ENCODE peak calls at places on chromosomes 7 and 10, in five cellular contexts. Y is GM12892, C is SK-N-SH, P is GM12878, A is K562. Q is an unnamed sample.

GRCh38 chr10:105464961-105465360 is 823.9 kb downstream of the SORCS3 start:
- DNase-seq in Y (no peak), C (no peak), P (no peak), A (no peak), Q (no peak)

GRCh38 chr10:29689001-29689400 is 54.2 kb upstream of the SVIL start:
- DNase-seq in Y (no peak), C (no peak), P (no peak), A (no peak), Q (no peak)

GRCh38 chr7:106294334-106294733 is 9.6 kb upstream of the NAMPT start:
- DNase-seq in Y (no peak), C (no peak), P (no peak), A (no peak), Q (no peak)

GRCh38 chr10:109978481-109978880 is 29.3 kb upstream of the ADD3 start:
- DNase-seq in Y (no peak), C (no peak), P (no peak), A (peak), Q (no peak)

GRCh38 chr10:6894405-6894804 is 314.3 kb upstream of the PRKCQ start:
- DNase-seq in Y (no peak), C (no peak), P (no peak), A (no peak), Q (no peak)

GRCh38 chr7:17320102-17320497 is 21.6 kb downstream of the AHR start:
- DNase-seq in Y (no peak), C (no peak), P (no peak), A (no peak), Q (no peak)

GRCh38 chr10:4763960-4764428 is 62.0 kb upstream of the AKR1E2 start:
- DNase-seq in Y (no peak), C (no peak), P (no peak), A (no peak), Q (no peak)

GRCh38 chr7:55250313-55250712 is 114.8 kb upstream of the LANCL2 start:
- DNase-seq in Y (no peak), C (peak), P (no peak), A (peak), Q (no peak)

GRCh38 chr7:75737856-75738603 is 711 bp downstream of the HIP1 start:
- DNase-seq in Y (no peak), C (peak), P (no peak), A (no peak), Q (no peak)

GRCh38 chr10:100817268-100817839 is 72.0 kb downstream of the PAX2 start:
- DNase-seq in Y (no peak), C (no peak), P (no peak), A (peak), Q (no peak)

GRCh38 chr7:94303736-94304135 is 91.0 kb upstream of the COL1A2 start:
- DNase-seq in Y (no peak), C (no peak), P (no peak), A (peak), Q (no peak)

GRCh38 chr7:74033372-74034311 is 5.7 kb downstream of the ELN start:
- DNase-seq in Y (no peak), C (peak), P (no peak), A (peak), Q (no peak)

GRCh38 chr7:33854951-33855350 is 50.4 kb upstream of the BMPER start:
- DNase-seq in Y (no peak), C (no peak), P (no peak), A (no peak), Q (no peak)

GRCh38 chr7:100064162-100064561 is 14.6 kb downstream of the ZSCAN21 start:
- DNase-seq in Y (no peak), C (no peak), P (no peak), A (peak), Q (no peak)

GRCh38 chr10:132539894-132540293 is 2.3 kb downstream of the INPP5A start:
- DNase-seq in Y (no peak), C (no peak), P (no peak), A (no peak), Q (no peak)

GRCh38 chr10:31749981-31750850 is 178.4 kb downstream of the ARHGAP12 start:
- DNase-seq in Y (no peak), C (peak), P (no peak), A (no peak), Q (no peak)

GRCh38 chr10:119420950-119421875 is 121.3 kb downstream of the RGS10 start:
- DNase-seq in Y (no peak), C (no peak), P (no peak), A (no peak), Q (no peak)

GRCh38 chr10:48814933-48815332 is 124.7 kb downstream of the LRRC18 start:
- DNase-seq in Y (no peak), C (no peak), P (no peak), A (no peak), Q (no peak)

GRCh38 chr10:59807629-59808620 is 54.7 kb upstream of the MRLN start:
- DNase-seq in Y (no peak), C (no peak), P (no peak), A (no peak), Q (no peak)

GRCh38 chr7:102046373-102047117 is 229.1 kb downstream of the CUX1 start:
- DNase-seq in Y (no peak), C (no peak), P (no peak), A (no peak), Q (no peak)

GRCh38 chr10:100631192-100631591 is 95.4 kb downstream of the HIF1AN start:
- DNase-seq in Y (no peak), C (no peak), P (no peak), A (peak), Q (no peak)

GRCh38 chr7:158407581-158408331 is 179.9 kb downstream of the PTPRN2 start:
- DNase-seq in Y (no peak), C (peak), P (no peak), A (peak), Q (no peak)

GRCh38 chr10:88926484-88927249 is 25.9 kb downstream of the ACTA2 start:
- DNase-seq in Y (no peak), C (no peak), P (no peak), A (no peak), Q (no peak)

GRCh38 chr7:101402081-101402779 is 39.6 kb downstream of the COL26A1 start:
- DNase-seq in Y (no peak), C (peak), P (no peak), A (no peak), Q (no peak)

GRCh38 chr10:19014034-19014433 is 34.6 kb upstream of the MALRD1 start:
- DNase-seq in Y (no peak), C (no peak), P (no peak), A (no peak), Q (no peak)

GRCh38 chr7:139321071-139321745 is 19.9 kb upstream of the FMC1 start:
- DNase-seq in Y (no peak), C (no peak), P (no peak), A (peak), Q (no peak)

GRCh38 chr7:44811093-44811492 is 14.6 kb downstream of the PPIA start:
- DNase-seq in Y (no peak), C (no peak), P (no peak), A (no peak), Q (no peak)

GRCh38 chr10:30931094-30931493 is 100.6 kb downstream of the ZNF438 start:
- DNase-seq in Y (no peak), C (no peak), P (no peak), A (no peak), Q (no peak)

GRCh38 chr7:2710901-2711551 is 23.0 kb downstream of the AMZ1 start:
- DNase-seq in Y (no peak), C (no peak), P (peak), A (peak), Q (no peak)

GRCh38 chr10:30098624-30099023 is 39.2 kb upstream of the JCAD start:
- DNase-seq in Y (no peak), C (no peak), P (no peak), A (no peak), Q (no peak)

GRCh38 chr10:11586170-11586569 is 25.3 kb downstream of the USP6NL start:
- DNase-seq in Y (no peak), C (no peak), P (no peak), A (no peak), Q (no peak)

GRCh38 chr7:142587578-142588191 is 161.6 kb upstream of the PRSS1 start:
- DNase-seq in Y (no peak), C (peak), P (peak), A (peak), Q (peak)

GRCh38 chr7:27201231-27202017 is 1.5 kb upstream of the HOXA13 start:
- DNase-seq in Y (no peak), C (no peak), P (no peak), A (no peak), Q (no peak)
- TF ChIP-seq TAF1 in Y (no peak), C (no peak), P (no peak), A (no peak), Q (no peak)

DNA sequence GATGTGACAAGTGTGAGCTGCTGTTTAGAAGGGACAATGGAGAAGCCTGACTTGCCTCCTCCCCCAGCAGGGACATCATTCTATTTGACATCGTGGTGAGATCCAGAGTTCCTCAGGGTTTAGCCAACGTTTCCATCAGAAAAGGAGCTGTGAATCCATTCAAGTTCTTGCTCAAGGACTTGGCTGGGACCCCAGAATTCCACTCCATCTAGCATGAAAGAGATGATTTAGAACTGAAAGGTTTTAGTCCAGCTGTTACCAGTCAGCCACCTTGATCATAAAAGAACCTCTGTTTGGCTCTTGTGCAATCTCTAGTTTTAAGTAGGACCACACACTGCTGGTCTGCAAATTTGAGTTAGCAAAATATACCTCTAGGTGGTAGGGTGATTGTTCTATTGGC is 337.6 kb downstream of the FRMD4A start:
- DNase-seq in Y (no peak), C (no peak), P (no peak), A (no peak), Q (no peak)
- TF ChIP-seq POLR2AphosphoS5 in Y (no peak), C (no peak), P (no peak), A (no peak), Q (no peak)

GRCh38 chr10:102967123-102967522 is 49.0 kb downstream of the CNNM2 start:
- DNase-seq in Y (no peak), C (no peak), P (no peak), A (no peak), Q (no peak)
- TF ChIP-seq TAF1 in Y (no peak), C (no peak), P (no peak), A (no peak), Q (no peak)

DNA sequence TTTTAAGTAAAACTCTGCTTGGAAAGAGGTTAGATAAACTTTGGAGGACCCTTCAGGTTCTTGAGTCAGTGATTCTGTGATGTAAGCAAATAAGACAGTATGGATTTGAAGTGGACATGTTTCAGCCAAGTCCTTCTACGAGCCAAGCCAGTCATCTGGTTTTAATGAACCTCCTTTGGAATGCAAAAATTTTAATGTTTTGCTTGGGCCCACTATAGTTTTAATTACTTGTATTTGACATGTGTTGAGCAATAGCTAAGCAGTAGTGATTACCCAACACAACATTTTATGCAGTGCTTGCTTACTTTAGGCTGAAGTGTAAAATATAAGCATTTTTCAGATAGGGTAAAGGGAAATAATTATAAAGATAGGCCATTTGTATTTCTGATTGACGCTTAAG is 296.3 kb upstream of the SEMA3D start:
- DNase-seq in Y (no peak), C (no peak), P (no peak), A (no peak), Q (no peak)
- TF ChIP-seq POLR2AphosphoS5 in Y (no peak), C (peak), P (no peak), A (no peak), Q (no peak)

DNA sequence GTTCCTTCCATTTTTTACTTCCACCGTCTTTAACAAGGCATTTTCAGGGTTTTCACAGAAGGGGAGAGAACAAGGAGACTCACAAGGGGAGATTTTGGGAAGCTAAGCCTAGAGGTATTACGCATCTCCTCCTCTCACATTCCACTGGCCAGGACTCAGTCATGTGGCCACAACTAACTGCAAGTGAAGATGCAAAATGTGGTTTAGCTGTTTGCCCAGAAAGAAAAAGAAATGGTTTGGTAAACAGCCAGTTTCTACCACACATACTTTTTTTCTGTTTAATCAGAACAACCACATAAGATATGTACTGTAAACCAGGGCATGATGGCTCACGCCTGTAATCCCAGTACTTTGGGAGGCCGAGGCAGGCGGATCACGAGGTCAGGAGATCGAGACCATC is 21.4 kb upstream of the HELLS start:
- DNase-seq in Y (no peak), C (no peak), P (no peak), A (no peak), Q (no peak)
- TF ChIP-seq TAF1 in Y (no peak), C (no peak), P (no peak), A (no peak), Q (no peak)

DNA sequence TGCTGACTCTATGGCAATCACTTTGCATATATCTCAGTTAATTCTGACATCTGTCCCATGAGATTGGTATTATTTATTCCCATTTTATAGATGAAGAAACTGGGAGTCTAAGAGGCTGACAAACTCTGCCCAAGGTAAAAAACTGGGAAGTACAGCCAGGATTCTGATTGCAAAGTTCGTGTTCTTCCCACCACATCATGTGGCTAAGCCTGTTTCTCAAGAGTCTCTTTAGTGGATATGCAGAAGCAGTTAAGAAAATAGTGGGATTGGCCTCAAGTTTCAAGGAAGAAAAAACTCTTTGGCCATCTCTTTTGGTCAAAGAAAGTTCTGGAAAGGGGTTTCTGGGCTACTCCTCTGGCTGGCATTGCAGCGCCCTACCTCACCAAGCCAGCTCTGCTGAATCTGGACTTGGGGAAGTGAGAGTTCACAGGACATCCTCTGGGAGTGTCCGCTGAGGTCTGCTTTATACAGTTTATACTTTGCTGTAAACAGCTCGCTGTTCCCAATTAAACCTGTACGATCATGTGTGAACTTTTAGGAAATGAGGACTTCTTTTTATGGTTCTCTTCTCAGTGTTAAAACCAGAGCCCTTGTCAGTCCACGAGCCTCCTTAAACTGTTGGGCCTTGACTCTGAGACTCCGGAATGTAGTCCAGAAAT is 12.2 kb upstream of the BMPR1A start:
- DNase-seq in Y (no peak), C (no peak), P (no peak), A (no peak), Q (no peak)
- TF ChIP-seq POLR2AphosphoS5 in Y (no peak), C (no peak), P (no peak), A (no peak), Q (no peak)

DNA sequence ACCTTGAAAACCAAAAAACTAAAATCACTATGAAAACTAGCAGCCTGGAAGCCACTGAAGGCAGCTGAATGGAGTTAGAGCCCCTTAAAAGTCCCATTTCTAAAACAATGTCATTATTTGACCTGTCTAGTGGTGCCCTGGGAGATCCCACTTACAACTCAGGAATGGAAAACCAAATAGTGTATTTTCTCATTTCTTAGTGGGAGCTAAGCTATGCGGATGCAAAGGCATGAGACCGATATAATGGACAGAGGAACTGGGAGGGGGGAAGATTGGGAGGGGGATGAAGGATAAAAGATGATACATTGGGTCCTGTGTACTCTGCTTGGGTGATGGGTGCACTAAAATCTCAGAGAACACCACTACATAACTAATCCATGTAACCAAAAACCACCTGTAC is 9.8 kb upstream of the GIMAP2 start:
- DNase-seq in Y (no peak), C (no peak), P (no peak), A (no peak), Q (no peak)
- TF ChIP-seq TAF1 in Y (no peak), C (no peak), P (no peak), A (no peak), Q (no peak)

GRCh38 chr7:98034044-98035035 is 44.3 kb upstream of the OCM2 start:
- DNase-seq in Y (no peak), C (peak), P (no peak), A (no peak), Q (no peak)
- TF ChIP-seq POLR2AphosphoS5 in Y (no peak), C (no peak), P (no peak), A (no peak), Q (no peak)

Q was measured in GM12891.